ENCODE peak calls at places on chromosomes 7 and 10, in four cellular contexts. U, R, B and L are unnamed samples. For H3K36me3, the result is how much of the 10 kb centered on the place peaks cover.

GRCh38 chr7:25860206-25860881 is 291.7 kb upstream of the NFE2L3 start:
- DNase-seq in U (no peak), R (no peak), B (peak), L (peak)

GRCh38 chr10:114930320-114930719 is 7.7 kb upstream of the TRUB1 start:
- DNase-seq in U (peak), R (no peak), B (no peak), L (no peak)

GRCh38 chr10:11525503-11525902 is 85.9 kb downstream of the USP6NL start:
- DNase-seq in U (peak), R (no peak), B (no peak), L (no peak)

GRCh38 chr10:119658274-119658673 is 7.1 kb downstream of the BAG3 start:
- DNase-seq in U (peak), R (peak), B (no peak), L (peak)

GRCh38 chr10:79070611-79071534 is 2.1 kb downstream of the ZMIZ1 start:
- DNase-seq in U (peak), R (no peak), B (peak), L (no peak)

GRCh38 chr7:158164101-158165095 is 423.2 kb downstream of the PTPRN2 start:
- DNase-seq in U (no peak), R (no peak), B (no peak), L (no peak)

GRCh38 chr7:30327813-30328212 is 43.4 kb downstream of the ZNRF2 start:
- DNase-seq in U (peak), R (no peak), B (no peak), L (no peak)

GRCh38 chr10:4100324-4100826 is 315.4 kb upstream of the KLF6 start:
- DNase-seq in U (no peak), R (no peak), B (no peak), L (no peak)

GRCh38 chr10:5555881-5556280 is 31.1 kb downstream of the CALML3 start:
- DNase-seq in U (no peak), R (no peak), B (no peak), L (no peak)

GRCh38 chr10:132756591-132756990 is 29.4 kb downstream of the NKX6-2 start:
- DNase-seq in U (no peak), R (no peak), B (no peak), L (no peak)

GRCh38 chr10:15346440-15347141 is 24.5 kb downstream of the FAM171A1 start:
- DNase-seq in U (peak), R (no peak), B (peak), L (no peak)

GRCh38 chr10:43230101-43230908 is 36.6 kb downstream of the RASGEF1A start:
- DNase-seq in U (no peak), R (no peak), B (no peak), L (no peak)

GRCh38 chr10:104155591-104155990 is 33.6 kb downstream of the SFR1 start:
- DNase-seq in U (no peak), R (no peak), B (no peak), L (no peak)

GRCh38 chr7:116357776-116358670 is 141.5 kb upstream of the CAV2 start:
- DNase-seq in U (peak), R (no peak), B (no peak), L (no peak)

GRCh38 chr7:6536899-6537298 is 14.4 kb downstream of the GRID2IP start:
- DNase-seq in U (no peak), R (no peak), B (peak), L (no peak)

GRCh38 chr10:115539142-115539762 is 446.1 kb downstream of the ATRNL1 start:
- DNase-seq in U (no peak), R (no peak), B (no peak), L (no peak)

GRCh38 chr7:35906191-35906908 is 105.5 kb downstream of the SEPTIN7 start:
- DNase-seq in U (peak), R (peak), B (peak), L (peak)

GRCh38 chr7:41762641-41763040 is 59.8 kb upstream of the INHBA start:
- DNase-seq in U (no peak), R (no peak), B (no peak), L (no peak)

GRCh38 chr7:41641006-41641714 is 61.7 kb downstream of the INHBA start:
- DNase-seq in U (no peak), R (no peak), B (no peak), L (no peak)

GRCh38 chr10:131915484-131915883 is 14.7 kb downstream of the PPP2R2D start:
- DNase-seq in U (no peak), R (no peak), B (no peak), L (no peak)

GRCh38 chr10:51109821-51110533 is 35.7 kb downstream of the PRKG1 start:
- DNase-seq in U (peak), R (no peak), B (no peak), L (no peak)

GRCh38 chr7:119167431-119167830 is 942.9 kb downstream of the ANKRD7 start:
- DNase-seq in U (no peak), R (no peak), B (no peak), L (no peak)

GRCh38 chr7:158394936-158395335 is 192.7 kb downstream of the PTPRN2 start:
- DNase-seq in U (no peak), R (no peak), B (peak), L (peak)

GRCh38 chr10:26048756-26049155 is 114.7 kb downstream of the MYO3A start:
- DNase-seq in U (no peak), R (no peak), B (no peak), L (no peak)

GRCh38 chr7:24902276-24902675 is 77.7 kb downstream of the OSBPL3 start:
- DNase-seq in U (peak), R (no peak), B (no peak), L (no peak)

GRCh38 chr10:96570983-96571964 is 15.5 kb downstream of the TM9SF3 start:
- DNase-seq in U (no peak), R (no peak), B (no peak), L (no peak)

GRCh38 chr7:140214075-140214684 is 37.4 kb upstream of the KDM7A start:
- DNase-seq in U (peak), R (no peak), B (peak), L (no peak)

GRCh38 chr10:42937048-42937447 is 139.8 kb upstream of the RET start:
- DNase-seq in U (no peak), R (no peak), B (no peak), L (no peak)

GRCh38 chr7:27167170-27167505 is 1.8 kb upstream of the HOXA9 start:
- DNase-seq in U (peak), R (no peak), B (peak), L (no peak)

GRCh38 chr7:71661671-71662224 is 529.8 kb downstream of the GALNT17 start:
- DNase-seq in U (no peak), R (no peak), B (no peak), L (no peak)

GRCh38 chr7:27182861-27183681 is 2.0 kb downstream of the HOXA11 start:
- DNase-seq in U (peak), R (no peak), B (peak), L (no peak)

GRCh38 chr10:104291439-104291951 is 22.5 kb downstream of the GSTO2 start:
- DNase-seq in U (peak), R (peak), B (peak), L (peak)

GRCh38 chr10:125756196-125756595 is 19.4 kb downstream of the MMP21 start:
- DNase-seq in U (no peak), R (no peak), B (no peak), L (no peak)

GRCh38 chr10:62093863-62094291 is 174.8 kb downstream of the RTKN2 start:
- DNase-seq in U (peak), R (no peak), B (no peak), L (no peak)

GRCh38 chr10:61890430-61890829 is 11.1 kb upstream of the ARID5B start:
- DNase-seq in U (peak), R (no peak), B (no peak), L (no peak)

GRCh38 chr7:50803359-50804337 is 21.0 kb upstream of the GRB10 start:
- DNase-seq in U (peak), R (no peak), B (no peak), L (no peak)

DNA sequence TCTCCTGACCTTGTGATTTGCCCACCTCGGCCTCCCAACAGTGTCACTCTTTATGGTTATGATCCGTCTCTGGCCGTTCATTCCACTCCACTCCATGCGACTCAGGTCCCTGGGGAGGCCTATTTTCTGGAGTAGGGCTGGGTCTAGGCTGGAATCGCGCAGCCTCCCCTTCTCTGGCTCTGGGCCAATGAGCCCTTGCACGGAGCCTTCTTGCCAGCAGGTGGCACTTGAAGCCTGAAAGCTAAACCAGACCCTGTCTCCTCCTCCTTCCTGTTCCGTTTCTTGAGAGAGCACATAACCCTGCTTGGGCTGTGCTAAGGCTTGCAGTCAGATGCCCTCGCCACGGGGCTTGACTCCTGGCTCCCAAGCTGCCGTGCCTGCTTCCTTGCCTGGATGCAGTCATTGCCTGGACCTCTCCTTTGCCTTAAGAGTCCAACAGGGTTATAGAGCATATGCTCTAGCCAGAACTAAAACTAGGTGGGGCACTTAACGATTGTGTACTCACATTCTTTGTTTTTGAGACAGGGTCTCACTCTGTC is 9.6 kb upstream of the DNAJB12 start:
- DNase-seq in U (peak), R (peak), B (peak), L (peak)
- H2AFZ ChIP-seq in U (peak), R (peak), B (peak), L (peak)

DNA sequence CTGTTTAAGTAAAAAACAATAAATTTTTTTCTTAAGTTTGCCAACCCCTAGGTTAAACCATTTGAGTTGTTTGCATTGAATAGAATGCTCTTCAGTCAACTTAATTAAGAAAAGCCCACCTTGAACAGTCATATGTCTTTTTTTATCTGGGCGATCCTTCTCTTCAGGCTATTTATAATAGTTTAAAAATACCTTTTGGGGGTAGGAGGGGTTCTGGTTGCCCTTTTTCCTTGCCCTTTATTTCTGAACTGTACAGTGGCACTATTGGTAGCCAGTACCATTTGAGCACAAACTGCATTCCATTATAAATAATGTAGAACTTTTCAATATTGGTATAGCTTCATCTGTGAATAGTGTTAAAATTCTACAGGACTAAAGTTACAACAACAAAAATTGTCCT is 13.1 kb downstream of the CALU start:
- DNase-seq in U (no peak), R (no peak), B (no peak), L (no peak)
- H3K36me3 ChIP-seq in U (half or more), R (under half), B (half or more), L (half or more)

GRCh38 chr7:121447939-121448338 is 51.8 kb upstream of the FAM3C start:
- DNase-seq in U (no peak), R (no peak), B (no peak), L (no peak)
- H2AFZ ChIP-seq in U (peak), R (no peak), B (peak), L (no peak)

GRCh38 chr7:137895301-137896201 is 48.8 kb upstream of the DGKI start:
- DNase-seq in U (no peak), R (no peak), B (no peak), L (no peak)
- H3K36me3 ChIP-seq in U (half or more), R (under half), B (half or more), L (half or more)

GRCh38 chr10:2761311-2761710 is 306.0 kb upstream of the PFKP start:
- DNase-seq in U (no peak), R (no peak), B (no peak), L (no peak)

GRCh38 chr10:2759203-2759602 is 308.1 kb upstream of the PFKP start:
- DNase-seq in U (no peak), R (no peak), B (no peak), L (no peak)

GRCh38 chr10:2760736-2761135 is 306.6 kb upstream of the PFKP start:
- DNase-seq in U (no peak), R (no peak), B (no peak), L (peak)

GRCh38 chr10:2761971-2762370 is 305.4 kb upstream of the PFKP start:
- DNase-seq in U (no peak), R (no peak), B (no peak), L (no peak)
- H2AFZ ChIP-seq in U (no peak), R (no peak), B (no peak), L (no peak)

GRCh38 chr7:883029-884021 is 7.0 kb downstream of the GET4 start:
- DNase-seq in U (peak), R (no peak), B (no peak), L (no peak)
- H3K36me3 ChIP-seq in U (under half), R (under half), B (under half), L (half or more)

GRCh38 chr7:2313450-2314208 is 612 bp downstream of the SNX8 start:
- DNase-seq in U (peak), R (no peak), B (no peak), L (no peak)
- H2AFZ ChIP-seq in U (peak), R (no peak), B (peak), L (peak)

DNA sequence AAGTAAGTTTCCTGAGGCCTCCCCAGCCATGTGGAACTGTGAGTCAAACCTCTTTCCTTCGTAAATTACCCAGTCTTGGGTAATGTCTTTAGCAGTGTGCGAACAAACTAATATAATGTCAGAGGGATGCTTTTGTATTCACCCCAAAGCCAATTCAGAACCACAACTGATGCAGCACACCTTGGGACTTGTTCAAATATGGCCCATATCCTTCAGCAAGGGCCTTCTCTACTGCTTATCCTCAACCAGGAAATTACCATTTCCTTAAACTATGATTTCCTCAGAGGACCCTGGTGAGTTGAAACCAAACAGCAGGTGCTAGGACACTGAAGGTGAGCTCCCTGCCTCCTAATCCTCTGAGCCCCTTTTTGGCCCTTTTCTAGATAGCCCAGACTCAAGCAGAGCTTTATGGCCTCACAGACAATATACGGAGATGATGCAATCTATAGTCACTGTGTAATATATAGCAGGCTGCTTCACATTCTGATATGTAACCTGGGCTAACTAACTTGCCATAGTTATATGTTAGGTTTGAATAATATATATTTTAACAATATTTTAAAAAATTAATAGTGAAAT is 15.2 kb downstream of the SRI start:
- DNase-seq in U (no peak), R (no peak), B (no peak), L (no peak)
- H3K36me3 ChIP-seq in U (half or more), R (under half), B (half or more), L (half or more)